ENCODE peak calls at places on chromosomes 2 and 18, in ten cellular contexts. M, J, U, H, T, C, Q, E, F and R are unnamed samples.

GRCh38 chr18:59460060-59460395 is 101.0 kb upstream of the LMAN1 start:
- DNase-seq in M (no peak), J (peak), U (no peak), H (peak), T (peak), C (no peak), Q (no peak), E (no peak), F (no peak), R (no peak)

GRCh38 chr18:58290059-58290747 is 246.2 kb downstream of the NEDD4L start:
- DNase-seq in M (no peak), J (no peak), U (no peak), H (no peak), T (peak), C (no peak), Q (no peak), E (peak), F (no peak), R (peak)

GRCh38 chr2:180058993-180059392 is 51.9 kb upstream of the CWC22 start:
- DNase-seq in M (no peak), J (no peak), U (no peak), H (no peak), T (no peak), C (no peak), Q (no peak), E (no peak), F (no peak), R (no peak)

GRCh38 chr18:286515-287310 is 18.9 kb upstream of the THOC1 start:
- DNase-seq in M (no peak), J (peak), U (no peak), H (peak), T (peak), C (no peak), Q (no peak), E (peak), F (no peak), R (peak)

GRCh38 chr2:3079466-3079865 is 298.2 kb downstream of the EIPR1 start:
- DNase-seq in M (no peak), J (no peak), U (no peak), H (no peak), T (no peak), C (no peak), Q (no peak), E (no peak), F (no peak), R (no peak)

GRCh38 chr18:36769611-36770314 is 59.0 kb downstream of the TPGS2 start:
- DNase-seq in M (no peak), J (peak), U (peak), H (no peak), T (no peak), C (no peak), Q (peak), E (no peak), F (peak), R (no peak)

GRCh38 chr18:12256946-12257345 is 2.8 kb downstream of the CIDEA start:
- DNase-seq in M (no peak), J (no peak), U (no peak), H (no peak), T (peak), C (no peak), Q (no peak), E (peak), F (no peak), R (no peak)

GRCh38 chr2:96122391-96122790 is 6.0 kb upstream of the ADRA2B start:
- DNase-seq in M (no peak), J (no peak), U (no peak), H (no peak), T (no peak), C (no peak), Q (no peak), E (no peak), F (no peak), R (no peak)

GRCh38 chr2:54673501-54673998 is 49.9 kb upstream of the EML6 start:
- DNase-seq in M (peak), J (peak), U (no peak), H (no peak), T (no peak), C (no peak), Q (no peak), E (no peak), F (no peak), R (no peak)

GRCh38 chr2:10269711-10270610 is 32.7 kb upstream of the HPCAL1 start:
- DNase-seq in M (no peak), J (no peak), U (no peak), H (peak), T (no peak), C (no peak), Q (no peak), E (no peak), F (peak), R (no peak)
- H3K4me2 ChIP-seq in M (no peak), J (no peak), U (no peak), H (no peak), T (no peak), C (no peak), Q (no peak), E (no peak), F (no peak), R (no peak)

GRCh38 chr2:138364554-138365162 is 136.9 kb upstream of the SPOPL start:
- DNase-seq in M (peak), J (no peak), U (no peak), H (no peak), T (peak), C (no peak), Q (no peak), E (peak), F (no peak), R (peak)
- H3K9ac ChIP-seq in M (no peak), J (no peak), U (no peak), H (no peak), T (no peak), C (no peak), Q (no peak), E (no peak), F (no peak), R (no peak)

DNA sequence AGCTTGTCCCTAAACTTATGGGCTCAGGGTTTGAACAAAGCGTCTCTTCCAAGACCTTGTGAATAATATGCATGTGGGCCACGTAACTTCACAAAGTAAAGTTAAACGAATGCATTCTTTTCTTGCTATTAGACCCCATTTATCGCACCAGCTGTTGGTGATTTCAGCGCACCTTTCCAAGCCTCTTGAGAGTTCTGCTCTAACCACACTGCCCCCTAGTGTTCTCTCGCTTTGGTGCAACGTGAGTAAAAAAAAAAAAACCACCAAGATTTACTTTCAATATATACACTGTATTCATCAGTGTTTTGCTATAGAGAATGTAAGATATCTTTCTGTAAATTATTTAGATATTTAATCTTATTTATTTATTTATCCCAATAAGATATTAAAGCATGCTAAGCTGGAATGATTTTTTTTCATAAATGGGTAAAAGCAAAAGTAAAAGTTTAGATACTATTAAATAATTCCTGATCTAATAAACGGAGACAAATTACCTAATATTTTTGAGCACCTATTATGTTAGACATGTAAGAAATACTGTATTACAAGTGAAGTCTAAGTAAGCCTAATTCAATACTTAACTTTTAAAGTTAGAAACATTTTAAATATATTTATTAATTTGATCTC is 459.5 kb downstream of the DLGAP1 start:
- DNase-seq in M (peak), J (peak), U (peak), H (peak), T (peak), C (peak), Q (peak), E (peak), F (peak), R (peak)
- H3K4me2 ChIP-seq in M (peak), J (no peak), U (no peak), H (no peak), T (peak), C (no peak), Q (peak), E (no peak), F (no peak), R (peak)

DNA sequence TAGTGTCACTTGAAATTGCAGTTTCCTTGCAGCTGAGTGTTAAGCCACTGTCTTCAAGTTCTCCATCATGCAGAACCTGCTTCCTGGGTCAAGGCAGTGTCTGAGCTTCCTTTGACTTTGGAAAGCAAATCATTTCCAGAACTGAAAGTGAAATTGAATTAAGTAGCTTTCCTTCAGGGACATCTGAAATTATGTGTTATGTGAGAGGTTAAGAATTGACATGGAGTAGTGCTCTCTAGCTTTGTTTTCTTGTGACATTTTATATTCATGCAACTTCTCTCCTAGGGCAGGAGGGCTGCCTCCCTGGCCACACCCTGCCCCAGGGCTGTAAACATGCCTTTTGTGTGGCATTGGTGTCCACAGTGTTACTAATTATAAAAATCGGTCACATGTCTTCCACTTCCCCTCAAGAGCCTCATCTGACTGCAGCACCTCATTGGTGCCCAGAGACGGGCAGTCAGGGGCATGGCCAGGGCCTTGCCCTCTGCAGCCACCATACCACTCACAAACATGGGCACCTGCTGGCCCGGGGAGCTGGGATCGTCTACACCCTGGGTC is 14.4 kb downstream of the RAB12 start:
- DNase-seq in M (no peak), J (peak), U (no peak), H (no peak), T (no peak), C (no peak), Q (no peak), E (no peak), F (no peak), R (no peak)
- H3K9ac ChIP-seq in M (no peak), J (no peak), U (no peak), H (no peak), T (no peak), C (no peak), Q (no peak), E (no peak), F (no peak), R (no peak)

DNA sequence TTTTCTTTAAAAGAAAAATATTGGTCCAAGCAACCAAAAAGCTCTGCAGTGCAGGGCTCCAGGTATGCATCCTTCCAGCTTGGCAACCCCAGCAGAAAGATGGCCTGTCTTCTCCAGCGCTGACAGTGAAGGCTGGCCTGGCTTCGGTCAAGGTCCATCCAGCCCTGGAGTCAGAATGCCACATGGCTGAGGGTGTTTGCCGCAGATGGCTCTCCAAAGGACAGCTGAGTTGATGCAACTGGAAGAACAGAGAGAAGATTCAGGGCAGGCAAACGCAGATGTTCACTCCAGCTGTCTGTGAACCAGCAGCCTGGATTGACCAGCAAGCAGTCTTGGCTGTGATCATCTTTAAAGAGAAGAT is 51.4 kb downstream of the MARCO start:
- DNase-seq in M (no peak), J (no peak), U (no peak), H (no peak), T (no peak), C (no peak), Q (no peak), E (no peak), F (no peak), R (no peak)
- H3K4me2 ChIP-seq in M (no peak), J (no peak), U (no peak), H (no peak), T (no peak), C (no peak), Q (no peak), E (peak), F (no peak), R (no peak)

GRCh38 chr2:105796131-105796638 is 51.5 kb downstream of the NCK2 start:
- DNase-seq in M (no peak), J (no peak), U (no peak), H (peak), T (no peak), C (no peak), Q (no peak), E (no peak), F (no peak), R (no peak)
- H3K9ac ChIP-seq in M (no peak), J (no peak), U (peak), H (no peak), T (no peak), C (peak), Q (no peak), E (no peak), F (no peak), R (no peak)

GRCh38 chr2:200364142-200364541 is 57.6 kb downstream of the SPATS2L start:
- DNase-seq in M (no peak), J (no peak), U (no peak), H (no peak), T (no peak), C (no peak), Q (no peak), E (no peak), F (no peak), R (no peak)

GRCh38 chr2:200364620-200365019 is 58.1 kb downstream of the SPATS2L start:
- DNase-seq in M (no peak), J (no peak), U (no peak), H (no peak), T (no peak), C (no peak), Q (no peak), E (no peak), F (no peak), R (no peak)

GRCh38 chr2:200363279-200363678 is 56.8 kb downstream of the SPATS2L start:
- DNase-seq in M (no peak), J (no peak), U (no peak), H (no peak), T (no peak), C (no peak), Q (no peak), E (no peak), F (no peak), R (no peak)

GRCh38 chr2:200367155-200367554 is 60.7 kb downstream of the SPATS2L start:
- DNase-seq in M (no peak), J (peak), U (no peak), H (no peak), T (no peak), C (no peak), Q (no peak), E (no peak), F (no peak), R (no peak)

GRCh38 chr2:200365209-200365608 is 58.7 kb downstream of the SPATS2L start:
- DNase-seq in M (no peak), J (no peak), U (no peak), H (no peak), T (no peak), C (no peak), Q (no peak), E (no peak), F (no peak), R (no peak)
- H3K4me2 ChIP-seq in M (no peak), J (no peak), U (no peak), H (no peak), T (no peak), C (no peak), Q (no peak), E (no peak), F (no peak), R (no peak)

GRCh38 chr2:68167186-68167585 is 9.5 kb downstream of the PNO1 start:
- DNase-seq in M (no peak), J (no peak), U (no peak), H (no peak), T (no peak), C (no peak), Q (no peak), E (no peak), F (no peak), R (no peak)
- H3K9ac ChIP-seq in M (no peak), J (no peak), U (no peak), H (no peak), T (no peak), C (no peak), Q (no peak), E (no peak), F (no peak), R (no peak)